ENCODE peak calls at places on chromosomes 12 and 14, in ten cellular contexts. One of them, this sample, is unnamed.

GRCh38 chr12:103647267-103647666 is 60.2 kb downstream of the STAB2 start:
- DNase-seq in choroid plexus epithelial cell: peak
- DNase-seq in SK-N-SH: no peak
- DNase-seq in Peyer's patch: no peak
- DNase-seq in pancreas: no peak
- DNase-seq in DND-41: no peak
- DNase-seq in astrocyte of the spinal cord: peak
- DNase-seq in HL-60: no peak
- DNase-seq in neural progenitor cell: no peak
- DNase-seq in brain microvascular endothelial cell: peak
- DNase-seq in this sample: peak

GRCh38 chr14:32724864-32725550 is 213.7 kb upstream of the NPAS3 start:
- DNase-seq in astrocyte of the spinal cord: peak
- DNase-seq in Peyer's patch: no peak
- DNase-seq in brain microvascular endothelial cell: peak
- DNase-seq in HL-60: no peak
- DNase-seq in pancreas: no peak
- DNase-seq in choroid plexus epithelial cell: peak
- DNase-seq in neural progenitor cell: no peak
- DNase-seq in SK-N-SH: no peak
- DNase-seq in DND-41: no peak
- DNase-seq in this sample: peak

GRCh38 chr14:68871392-68871791 is 78.5 kb upstream of the ZFP36L1 start:
- DNase-seq in pancreas: no peak
- DNase-seq in neural progenitor cell: no peak
- DNase-seq in choroid plexus epithelial cell: no peak
- DNase-seq in HL-60: no peak
- DNase-seq in Peyer's patch: no peak
- DNase-seq in brain microvascular endothelial cell: no peak
- DNase-seq in SK-N-SH: no peak
- DNase-seq in astrocyte of the spinal cord: no peak
- DNase-seq in DND-41: no peak
- DNase-seq in this sample: no peak

GRCh38 chr12:59158681-59159080 is 238.4 kb upstream of the LRIG3 start:
- DNase-seq in astrocyte of the spinal cord: no peak
- DNase-seq in HL-60: no peak
- DNase-seq in pancreas: no peak
- DNase-seq in Peyer's patch: no peak
- DNase-seq in DND-41: no peak
- DNase-seq in choroid plexus epithelial cell: no peak
- DNase-seq in neural progenitor cell: no peak
- DNase-seq in SK-N-SH: no peak
- DNase-seq in brain microvascular endothelial cell: no peak
- DNase-seq in this sample: no peak

GRCh38 chr12:121800694-121801600 is 2.9 kb upstream of the SETD1B start:
- DNase-seq in brain microvascular endothelial cell: peak
- DNase-seq in choroid plexus epithelial cell: peak
- DNase-seq in SK-N-SH: peak
- DNase-seq in DND-41: peak
- DNase-seq in neural progenitor cell: peak
- DNase-seq in astrocyte of the spinal cord: peak
- DNase-seq in pancreas: peak
- DNase-seq in HL-60: no peak
- DNase-seq in Peyer's patch: peak
- DNase-seq in this sample: peak

GRCh38 chr14:104135121-104135903 is 3.1 kb upstream of the KIF26A start:
- DNase-seq in neural progenitor cell: peak
- DNase-seq in Peyer's patch: peak
- DNase-seq in HL-60: no peak
- DNase-seq in brain microvascular endothelial cell: no peak
- DNase-seq in SK-N-SH: peak
- DNase-seq in pancreas: peak
- DNase-seq in choroid plexus epithelial cell: peak
- DNase-seq in DND-41: no peak
- DNase-seq in astrocyte of the spinal cord: no peak
- DNase-seq in this sample: no peak

GRCh38 chr14:74913986-74914573 is 9.0 kb downstream of the RPS6KL1 start:
- DNase-seq in pancreas: no peak
- DNase-seq in astrocyte of the spinal cord: peak
- DNase-seq in DND-41: no peak
- DNase-seq in choroid plexus epithelial cell: peak
- DNase-seq in SK-N-SH: peak
- DNase-seq in neural progenitor cell: peak
- DNase-seq in HL-60: no peak
- DNase-seq in Peyer's patch: no peak
- DNase-seq in brain microvascular endothelial cell: peak
- DNase-seq in this sample: peak

GRCh38 chr12:76666272-76666845 is 97.6 kb upstream of the ZDHHC17 start:
- DNase-seq in HL-60: no peak
- DNase-seq in DND-41: no peak
- DNase-seq in pancreas: no peak
- DNase-seq in brain microvascular endothelial cell: no peak
- DNase-seq in Peyer's patch: no peak
- DNase-seq in SK-N-SH: no peak
- DNase-seq in neural progenitor cell: no peak
- DNase-seq in astrocyte of the spinal cord: no peak
- DNase-seq in choroid plexus epithelial cell: no peak
- DNase-seq in this sample: peak

GRCh38 chr14:63605041-63605532 is 36.6 kb downstream of the WDR89 start:
- DNase-seq in brain microvascular endothelial cell: peak
- DNase-seq in HL-60: no peak
- DNase-seq in SK-N-SH: no peak
- DNase-seq in DND-41: no peak
- DNase-seq in Peyer's patch: no peak
- DNase-seq in astrocyte of the spinal cord: no peak
- DNase-seq in neural progenitor cell: no peak
- DNase-seq in choroid plexus epithelial cell: no peak
- DNase-seq in pancreas: no peak
- DNase-seq in this sample: no peak

GRCh38 chr14:101894365-101895113 is 69.8 kb upstream of the DYNC1H1 start:
- DNase-seq in neural progenitor cell: no peak
- DNase-seq in Peyer's patch: no peak
- DNase-seq in SK-N-SH: no peak
- DNase-seq in choroid plexus epithelial cell: no peak
- DNase-seq in pancreas: no peak
- DNase-seq in astrocyte of the spinal cord: no peak
- DNase-seq in HL-60: no peak
- DNase-seq in DND-41: no peak
- DNase-seq in brain microvascular endothelial cell: no peak
- DNase-seq in this sample: no peak

GRCh38 chr14:50814161-50814560 is 16.8 kb downstream of the NIN start:
- DNase-seq in pancreas: no peak
- DNase-seq in choroid plexus epithelial cell: no peak
- DNase-seq in astrocyte of the spinal cord: no peak
- DNase-seq in HL-60: no peak
- DNase-seq in brain microvascular endothelial cell: no peak
- DNase-seq in DND-41: no peak
- DNase-seq in Peyer's patch: no peak
- DNase-seq in SK-N-SH: no peak
- DNase-seq in neural progenitor cell: no peak
- DNase-seq in this sample: no peak
- H3K4me3 ChIP-seq in pancreas: no peak
- H3K4me3 ChIP-seq in choroid plexus epithelial cell: no peak
- H3K4me3 ChIP-seq in astrocyte of the spinal cord: no peak
- H3K4me3 ChIP-seq in HL-60: no peak
- H3K4me3 ChIP-seq in brain microvascular endothelial cell: no peak
- H3K4me3 ChIP-seq in DND-41: no peak
- H3K4me3 ChIP-seq in Peyer's patch: no peak
- H3K4me3 ChIP-seq in SK-N-SH: no peak
- H3K4me3 ChIP-seq in neural progenitor cell: no peak
- H3K4me3 ChIP-seq in this sample: no peak

GRCh38 chr12:2640709-2641108 is 154.1 kb upstream of the FKBP4 start:
- DNase-seq in astrocyte of the spinal cord: peak
- DNase-seq in choroid plexus epithelial cell: peak
- DNase-seq in pancreas: peak
- DNase-seq in DND-41: no peak
- DNase-seq in HL-60: no peak
- DNase-seq in neural progenitor cell: peak
- DNase-seq in SK-N-SH: no peak
- DNase-seq in Peyer's patch: peak
- DNase-seq in brain microvascular endothelial cell: peak
- DNase-seq in this sample: peak

GRCh38 chr12:2642176-2642892 is 152.4 kb upstream of the FKBP4 start:
- DNase-seq in neural progenitor cell: no peak
- DNase-seq in HL-60: no peak
- DNase-seq in Peyer's patch: no peak
- DNase-seq in SK-N-SH: no peak
- DNase-seq in brain microvascular endothelial cell: no peak
- DNase-seq in choroid plexus epithelial cell: no peak
- DNase-seq in pancreas: no peak
- DNase-seq in astrocyte of the spinal cord: no peak
- DNase-seq in DND-41: no peak
- DNase-seq in this sample: no peak

GRCh38 chr12:2641761-2642160 is 153.0 kb upstream of the FKBP4 start:
- DNase-seq in pancreas: no peak
- DNase-seq in HL-60: no peak
- DNase-seq in neural progenitor cell: no peak
- DNase-seq in brain microvascular endothelial cell: no peak
- DNase-seq in astrocyte of the spinal cord: no peak
- DNase-seq in choroid plexus epithelial cell: no peak
- DNase-seq in DND-41: no peak
- DNase-seq in Peyer's patch: no peak
- DNase-seq in SK-N-SH: no peak
- DNase-seq in this sample: no peak

GRCh38 chr12:2640281-2640680 is 154.5 kb upstream of the FKBP4 start:
- DNase-seq in choroid plexus epithelial cell: no peak
- DNase-seq in neural progenitor cell: no peak
- DNase-seq in SK-N-SH: no peak
- DNase-seq in DND-41: no peak
- DNase-seq in astrocyte of the spinal cord: no peak
- DNase-seq in HL-60: no peak
- DNase-seq in Peyer's patch: peak
- DNase-seq in brain microvascular endothelial cell: no peak
- DNase-seq in pancreas: no peak
- DNase-seq in this sample: peak

DNA sequence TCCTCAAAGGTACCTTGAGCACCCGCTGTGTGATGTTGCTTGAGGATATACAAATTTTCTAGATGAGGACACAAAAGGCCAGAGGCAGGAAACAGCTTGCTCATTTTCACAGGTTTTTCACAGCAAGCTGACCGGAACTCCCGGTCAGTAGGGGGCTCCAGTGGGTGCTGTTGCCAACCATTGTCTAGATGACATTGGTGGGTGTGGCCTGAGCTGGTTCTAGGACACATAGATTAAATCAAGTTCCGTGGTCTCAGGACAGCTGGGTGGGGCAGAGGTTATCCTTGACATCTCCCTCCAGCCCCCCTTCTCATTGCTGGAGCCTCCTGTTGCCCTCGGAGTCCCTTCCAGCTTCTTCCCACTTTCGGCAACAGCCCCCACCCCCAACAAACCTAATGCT is 153.6 kb upstream of the FKBP4 start:
- DNase-seq in pancreas: no peak
- DNase-seq in astrocyte of the spinal cord: peak
- DNase-seq in HL-60: no peak
- DNase-seq in Peyer's patch: peak
- DNase-seq in DND-41: no peak
- DNase-seq in neural progenitor cell: peak
- DNase-seq in brain microvascular endothelial cell: peak
- DNase-seq in SK-N-SH: no peak
- DNase-seq in choroid plexus epithelial cell: peak
- DNase-seq in this sample: peak
- TF ChIP-seq CTCF in pancreas: no peak
- TF ChIP-seq CTCF in astrocyte of the spinal cord: peak
- TF ChIP-seq CTCF in HL-60: no peak
- TF ChIP-seq CTCF in Peyer's patch: no peak
- TF ChIP-seq CTCF in DND-41: peak
- TF ChIP-seq CTCF in neural progenitor cell: peak
- TF ChIP-seq CTCF in brain microvascular endothelial cell: peak
- TF ChIP-seq CTCF in SK-N-SH: peak
- TF ChIP-seq CTCF in choroid plexus epithelial cell: peak
- TF ChIP-seq CTCF in this sample: peak

DNA sequence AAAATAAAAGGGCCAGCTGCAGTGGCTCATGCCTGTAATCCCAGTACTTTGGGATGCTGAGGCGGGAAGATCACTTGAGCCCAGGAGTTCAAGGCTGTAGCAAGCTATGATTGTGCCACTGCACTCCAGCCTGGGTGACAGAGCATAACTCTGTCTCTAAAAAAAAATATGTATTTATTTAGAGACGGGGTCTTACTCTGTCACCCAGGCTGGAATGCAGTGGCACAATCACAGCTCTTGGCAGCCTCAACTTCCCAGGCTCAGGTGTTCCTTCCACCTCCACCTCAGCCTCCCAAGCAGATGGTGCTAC is 179.3 kb upstream of the ATF7IP start:
- DNase-seq in astrocyte of the spinal cord: no peak
- DNase-seq in DND-41: no peak
- DNase-seq in choroid plexus epithelial cell: no peak
- DNase-seq in pancreas: no peak
- DNase-seq in brain microvascular endothelial cell: no peak
- DNase-seq in SK-N-SH: no peak
- DNase-seq in neural progenitor cell: no peak
- DNase-seq in Peyer's patch: no peak
- DNase-seq in HL-60: no peak
- DNase-seq in this sample: no peak
- H3K4me3 ChIP-seq in astrocyte of the spinal cord: no peak
- H3K4me3 ChIP-seq in DND-41: no peak
- H3K4me3 ChIP-seq in choroid plexus epithelial cell: no peak
- H3K4me3 ChIP-seq in pancreas: no peak
- H3K4me3 ChIP-seq in brain microvascular endothelial cell: no peak
- H3K4me3 ChIP-seq in SK-N-SH: peak
- H3K4me3 ChIP-seq in neural progenitor cell: no peak
- H3K4me3 ChIP-seq in Peyer's patch: no peak
- H3K4me3 ChIP-seq in HL-60: no peak
- H3K4me3 ChIP-seq in this sample: no peak

DNA sequence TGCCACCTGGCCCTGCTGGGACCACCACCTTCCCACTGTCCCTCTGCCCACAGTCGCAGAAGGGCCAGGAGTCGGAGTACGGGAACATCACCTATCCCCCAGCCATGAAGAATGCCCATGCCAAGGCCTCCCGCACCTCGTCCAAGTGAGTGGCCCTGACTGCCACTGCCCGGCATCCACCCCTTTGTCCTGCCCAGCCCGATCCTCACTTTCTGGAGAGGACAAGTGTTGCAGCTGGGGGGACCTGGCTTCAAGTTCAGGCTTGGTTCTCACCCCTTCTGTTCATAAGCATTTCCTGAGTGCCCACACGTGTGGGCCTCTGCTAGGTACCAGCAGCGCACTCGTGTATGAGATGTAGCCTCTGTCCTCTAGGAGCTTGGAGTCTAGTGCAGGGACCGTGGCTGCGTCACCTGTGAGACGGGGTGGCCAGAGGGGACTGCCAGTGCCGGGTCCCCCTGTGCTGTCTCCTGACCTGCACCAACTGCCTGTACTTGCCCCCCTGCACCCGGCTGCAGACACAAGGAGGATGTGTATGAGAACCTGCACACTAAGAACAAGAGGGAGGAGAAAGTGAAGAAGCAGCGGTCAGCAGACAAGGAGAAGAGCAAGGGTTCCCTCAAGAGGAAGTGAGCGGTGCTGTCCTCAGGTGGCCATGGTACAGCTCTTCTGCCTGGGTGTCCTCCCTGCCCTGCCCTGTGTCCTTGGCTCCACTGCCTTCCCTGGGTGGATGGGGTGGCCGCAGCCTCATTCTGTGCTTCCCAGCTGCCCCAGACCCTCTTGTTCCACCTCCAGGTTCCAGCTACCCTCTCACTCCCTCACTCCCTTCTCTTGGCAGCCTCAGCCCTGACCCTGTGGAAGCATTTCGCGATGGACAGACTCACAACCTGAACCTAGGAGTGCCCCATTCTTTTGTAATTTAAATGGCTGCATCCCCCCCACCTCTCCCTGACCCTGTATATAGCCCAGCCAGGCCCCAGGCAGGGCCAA is 9.4 kb downstream of the PTPN6 start:
- DNase-seq in choroid plexus epithelial cell: peak
- DNase-seq in Peyer's patch: peak
- DNase-seq in neural progenitor cell: peak
- DNase-seq in HL-60: no peak
- DNase-seq in DND-41: no peak
- DNase-seq in astrocyte of the spinal cord: peak
- DNase-seq in SK-N-SH: peak
- DNase-seq in pancreas: peak
- DNase-seq in brain microvascular endothelial cell: peak
- DNase-seq in this sample: peak
- TF ChIP-seq CTCF in choroid plexus epithelial cell: peak
- TF ChIP-seq CTCF in Peyer's patch: peak
- TF ChIP-seq CTCF in neural progenitor cell: peak
- TF ChIP-seq CTCF in HL-60: no peak
- TF ChIP-seq CTCF in DND-41: peak
- TF ChIP-seq CTCF in astrocyte of the spinal cord: peak
- TF ChIP-seq CTCF in SK-N-SH: peak
- TF ChIP-seq CTCF in pancreas: no peak
- TF ChIP-seq CTCF in brain microvascular endothelial cell: peak
- TF ChIP-seq CTCF in this sample: peak

This sample was measured in AG10803.